ENCODE peak calls at places on chromosomes 4 and X, in seven cellular contexts. Y, X, U, Z, C, J and I are unnamed samples. For H3K36me3, the result is how much of the 10 kb centered on the place peaks cover.

GRCh38 chr4:7298601-7299000 is 106.3 kb downstream of the SORCS2 start:
- DNase-seq in Z (no peak), Y (no peak), U (no peak), J (no peak), X (no peak), C (no peak), I (no peak)

GRCh38 chr4:2796261-2797187 is 3.6 kb downstream of the SH3BP2 start:
- DNase-seq in J (no peak), U (peak), Y (peak), C (peak), X (no peak), Z (no peak), I (peak)

GRCh38 chr4:171599628-171600027 is 213.6 kb upstream of the GALNTL6 start:
- DNase-seq in Y (no peak), U (no peak), J (no peak), Z (no peak), X (no peak), C (no peak), I (no peak)

GRCh38 chrX:68480969-68481368 is 17.9 kb upstream of the YIPF6 start:
- DNase-seq in Z (no peak), C (no peak), Y (no peak), X (no peak), J (no peak), U (no peak), I (no peak)

GRCh38 chr4:73729534-73730165 is 10.7 kb upstream of the CXCL8 start:
- DNase-seq in J (peak), X (peak), C (no peak), Y (peak), U (peak), Z (peak), I (no peak)

GRCh38 chrX:63408050-63408449 is 56.9 kb upstream of the SPIN4 start:
- DNase-seq in J (no peak), U (no peak), C (no peak), X (no peak), Y (no peak), Z (no peak), I (no peak)

GRCh38 chr4:85953651-85954018 is 406.2 kb downstream of the MAPK10 start:
- DNase-seq in C (no peak), Y (peak), X (no peak), U (no peak), Z (no peak), J (peak), I (no peak)

GRCh38 chrX:37383313-37383712 is 34.1 kb downstream of the PRRG1 start:
- DNase-seq in C (no peak), Z (no peak), U (no peak), J (no peak), Y (no peak), X (no peak), I (no peak)

GRCh38 chr4:123662827-123663226 is 266.2 kb downstream of the SPRY1 start:
- DNase-seq in Z (no peak), Y (no peak), U (no peak), X (no peak), J (no peak), C (no peak), I (no peak)

GRCh38 chrX:35809816-35810215 is 11.7 kb downstream of the MAGEB16 start:
- DNase-seq in J (no peak), Y (no peak), C (no peak), U (no peak), X (no peak), Z (no peak), I (no peak)

GRCh38 chrX:44651347-44651746 is 108.7 kb upstream of the FUNDC1 start:
- DNase-seq in Z (no peak), C (no peak), J (peak), Y (no peak), U (no peak), X (no peak), I (no peak)

GRCh38 chr4:10611673-10612072 is 72.9 kb downstream of the CLNK start:
- DNase-seq in Y (peak), C (no peak), X (no peak), Z (no peak), U (no peak), J (peak), I (no peak)

GRCh38 chrX:129488359-129488758 is 34.9 kb downstream of the SMARCA1 start:
- DNase-seq in X (no peak), C (no peak), J (no peak), U (no peak), Z (no peak), Y (no peak), I (no peak)

GRCh38 chrX:151370906-151371305 is 26.1 kb upstream of the VMA21 start:
- DNase-seq in Z (no peak), C (no peak), U (no peak), X (no peak), J (no peak), Y (peak), I (no peak)

GRCh38 chrX:51837926-51838325 is 55.5 kb upstream of the MAGED1 start:
- DNase-seq in C (no peak), U (no peak), Y (peak), J (peak), Z (no peak), X (no peak), I (no peak)

GRCh38 chrX:107704181-107704580 is 71.4 kb downstream of the TSC22D3 start:
- DNase-seq in Z (no peak), Y (no peak), C (no peak), U (no peak), X (no peak), J (no peak), I (no peak)

GRCh38 chr4:109433281-109434006 is at the start of gene SEC24B:
- DNase-seq in X (peak), C (peak), Z (peak), J (peak), U (peak), Y (peak), I (peak)

GRCh38 chrX:150503898-150504219 is 64.6 kb upstream of the MTM1 start:
- DNase-seq in J (no peak), X (no peak), C (no peak), Y (no peak), U (no peak), Z (peak), I (no peak)

GRCh38 chrX:120308959-120309872 is 2.0 kb downstream of the TMEM255A start:
- DNase-seq in U (peak), C (peak), Y (peak), Z (peak), J (peak), X (peak), I (peak)

GRCh38 chr4:77007358-77008230 is 58.0 kb downstream of the SEPTIN11 start:
- DNase-seq in Z (peak), Y (peak), X (no peak), U (no peak), C (peak), J (peak), I (peak)

GRCh38 chr4:38150766-38151165 is 190.6 kb downstream of the PTTG2 start:
- DNase-seq in Y (peak), U (no peak), Z (no peak), X (no peak), J (peak), C (no peak), I (no peak)

GRCh38 chr4:53545942-53546581 is 45.2 kb downstream of the LNX1 start:
- DNase-seq in Y (peak), C (no peak), J (no peak), U (no peak), Z (no peak), X (no peak), I (no peak)

GRCh38 chr4:158769175-158769831 is 477 bp downstream of the FNIP2 start:
- DNase-seq in X (peak), U (peak), Y (peak), C (peak), J (no peak), Z (peak), I (peak)

GRCh38 chr4:8515316-8516060 is 64.7 kb upstream of the GPR78 start:
- DNase-seq in Y (peak), U (no peak), C (no peak), X (no peak), Z (no peak), J (peak), I (no peak)

GRCh38 chrX:124338733-124339514 is 6.5 kb downstream of the TEX13D start:
- DNase-seq in U (no peak), C (peak), X (peak), Y (no peak), Z (no peak), J (no peak), I (peak)

GRCh38 chr4:133483600-133484246 is 334.6 kb downstream of the PCDH10 start:
- DNase-seq in U (no peak), X (no peak), Y (peak), Z (no peak), J (peak), C (no peak), I (no peak)

GRCh38 chr4:70703695-70704332 is 15.5 kb downstream of the UTP3 start:
- DNase-seq in Z (no peak), Y (peak), X (no peak), U (no peak), J (peak), C (no peak), I (no peak)

GRCh38 chrX:124555036-124555595 is 208.8 kb downstream of the SH2D1A start:
- DNase-seq in C (no peak), X (no peak), J (peak), Y (peak), U (no peak), Z (no peak), I (no peak)

GRCh38 chrX:49237060-49237459 is 1.8 kb downstream of the CCDC22 start:
- DNase-seq in U (no peak), C (no peak), J (no peak), Y (no peak), Z (no peak), X (no peak), I (no peak)

GRCh38 chr4:140237616-140238352 is 83.8 kb upstream of the MAML3 start:
- DNase-seq in J (peak), Y (peak), Z (peak), U (peak), C (no peak), X (no peak), I (no peak)

GRCh38 chr4:30716671-30717207 is 3.4 kb upstream of the PCDH7 start:
- DNase-seq in X (no peak), U (no peak), Y (peak), J (peak), C (no peak), Z (no peak), I (no peak)

GRCh38 chr4:18039113-18039512 is 17.6 kb upstream of the LCORL start:
- DNase-seq in X (no peak), U (no peak), C (no peak), Z (no peak), J (no peak), Y (no peak), I (no peak)

GRCh38 chrX:16788477-16788876 is 2.2 kb downstream of the TXLNG start:
- DNase-seq in X (no peak), Y (peak), Z (no peak), U (peak), C (no peak), J (peak), I (no peak)

GRCh38 chr4:77157859-77158486 is 966 bp downstream of the CCNG2 start:
- DNase-seq in J (peak), C (peak), X (peak), Y (peak), Z (peak), U (peak), I (peak)

GRCh38 chr4:112516401-112517066 is 554 bp upstream of the NEUROG2 start:
- DNase-seq in Z (no peak), J (no peak), Y (no peak), U (no peak), C (no peak), X (no peak), I (no peak)

GRCh38 chrX:46444011-46444410 is 101.2 kb downstream of the ZNF674 start:
- DNase-seq in U (no peak), C (no peak), Z (no peak), Y (peak), J (peak), X (no peak), I (no peak)

GRCh38 chr4:137069473-137069872 is 462.8 kb downstream of the PCDH18 start:
- DNase-seq in Z (no peak), X (no peak), Y (no peak), J (no peak), C (no peak), U (no peak), I (no peak)

DNA sequence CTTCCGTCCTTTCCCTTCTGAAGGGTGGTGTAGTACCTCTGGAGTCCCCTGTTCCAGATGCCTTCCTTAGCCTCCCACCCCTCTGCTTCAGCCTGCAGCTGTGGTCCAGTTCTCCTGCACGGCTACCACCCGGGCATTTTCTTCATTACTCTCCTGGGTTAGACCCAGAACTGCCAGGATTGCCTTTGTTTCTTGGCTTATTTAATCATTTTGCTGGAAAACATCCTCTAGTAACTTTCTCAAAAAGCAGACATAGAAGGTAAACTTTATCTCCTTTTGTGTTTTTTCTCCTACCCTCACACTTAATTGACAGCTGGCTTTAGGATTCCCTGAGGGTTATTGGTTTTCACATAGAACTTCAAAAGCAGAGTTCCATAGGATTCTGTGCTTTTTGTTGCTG is 20.2 kb downstream of the ANAPC4 start:
- DNase-seq in X (no peak), Z (no peak), U (no peak), Y (no peak), C (no peak), J (no peak), I (no peak)
- H3K36me3 ChIP-seq in X (half or more), Z (under half), U (half or more), Y (half or more), C (under half), J (under half), I (under half)

DNA sequence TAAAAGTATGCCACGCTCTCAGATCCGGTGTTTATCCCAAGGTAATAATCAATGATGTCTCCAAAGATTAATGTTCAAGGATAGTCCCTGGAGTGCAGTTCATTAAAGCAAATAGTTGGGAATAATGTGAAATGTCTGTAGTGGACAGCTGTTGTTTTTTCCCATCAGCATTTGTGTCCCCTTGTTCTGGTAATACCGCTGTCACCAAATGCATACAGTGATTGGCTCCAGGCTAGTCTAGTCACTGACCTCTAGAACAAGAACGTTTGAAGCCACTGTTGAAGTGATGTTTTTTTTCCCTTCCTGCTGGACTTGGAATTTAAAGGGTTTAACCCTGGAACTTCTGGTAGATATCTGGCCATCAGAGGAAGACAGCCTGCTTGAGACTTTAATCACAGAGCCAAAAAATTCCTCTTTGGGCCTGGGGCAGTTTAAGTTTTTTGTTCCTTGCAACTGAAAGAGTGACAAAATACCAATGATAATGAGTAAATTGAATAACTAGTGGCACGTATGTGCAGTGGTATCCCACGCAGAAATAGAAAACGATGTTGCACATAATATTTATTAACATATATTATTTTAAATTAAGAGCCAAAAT is 30.6 kb downstream of the HSD17B11 start:
- DNase-seq in J (no peak), Z (no peak), C (no peak), U (no peak), X (no peak), Y (no peak), I (no peak)
- H3K36me3 ChIP-seq in J (under half), Z (under half), C (under half), U (under half), X (under half), Y (under half), I (under half)

GRCh38 chr4:98879515-98879914 is 49.4 kb downstream of the EIF4E start:
- DNase-seq in Y (no peak), C (no peak), Z (no peak), X (no peak), J (no peak), U (no peak), I (no peak)
- H3K36me3 ChIP-seq in Y (under half), C (under half), Z (under half), X (under half), J (under half), U (under half), I (under half)

DNA sequence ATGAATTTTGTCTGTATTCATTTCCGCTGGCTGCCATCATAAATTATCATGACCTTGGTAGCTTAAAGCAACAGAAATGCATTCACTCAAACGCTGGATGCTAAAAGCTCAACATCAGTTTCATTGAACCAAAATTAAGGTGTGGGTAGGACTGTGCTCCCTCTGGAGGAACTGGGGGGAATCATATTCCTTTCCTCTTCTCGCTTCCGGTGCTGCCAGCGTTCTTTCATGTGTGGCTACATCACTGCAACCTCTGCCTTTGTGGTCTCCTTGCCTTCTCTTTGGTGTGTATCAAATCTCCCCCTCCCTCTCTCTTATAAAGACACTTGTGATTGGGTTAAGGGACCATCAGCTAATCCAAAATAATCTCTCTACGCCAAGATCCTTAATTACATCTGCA is 39.5 kb downstream of the NEIL3 start:
- DNase-seq in Z (no peak), U (no peak), Y (no peak), J (no peak), X (no peak), C (no peak), I (no peak)
- H3K36me3 ChIP-seq in Z (under half), U (under half), Y (under half), J (under half), X (under half), C (under half), I (under half)

GRCh38 chr4:48191758-48192157 is 57.7 kb upstream of the TXK start:
- DNase-seq in Y (no peak), Z (no peak), U (no peak), C (no peak), J (no peak), X (no peak), I (no peak)
- H3K36me3 ChIP-seq in Y (under half), Z (under half), U (under half), C (under half), J (under half), X (under half), I (under half)

DNA sequence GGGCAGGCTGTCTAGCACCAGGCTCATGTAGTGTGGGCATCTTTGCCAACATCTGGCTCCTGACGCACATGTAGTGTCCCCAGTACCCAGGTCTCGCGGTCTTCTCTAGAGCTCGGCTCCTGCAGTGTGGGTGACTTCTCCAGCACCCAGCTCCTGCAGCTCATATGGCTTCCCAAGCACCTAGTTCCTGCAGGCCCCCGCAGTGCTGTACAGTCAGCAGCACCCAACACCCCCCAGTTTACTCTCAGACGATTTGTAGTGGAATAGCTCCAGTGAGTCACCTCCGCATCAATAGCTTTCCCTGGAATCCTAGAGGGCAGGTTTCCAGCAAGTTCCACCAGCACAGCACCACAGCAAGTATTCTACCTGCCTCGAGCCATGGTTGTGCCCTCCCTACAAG is 30.9 kb downstream of the ZNF41 start:
- DNase-seq in X (no peak), C (no peak), Z (no peak), U (no peak), Y (no peak), J (no peak), I (no peak)
- H3K36me3 ChIP-seq in X (half or more), C (under half), Z (under half), U (under half), Y (under half), J (under half), I (under half)

GRCh38 chr4:732911-733630 is 27.4 kb downstream of the PCGF3 start:
- DNase-seq in U (no peak), Y (no peak), X (no peak), C (no peak), J (no peak), Z (no peak), I (no peak)

GRCh38 chr4:733631-733980 is 28.0 kb downstream of the PCGF3 start:
- DNase-seq in C (no peak), U (no peak), Z (no peak), X (no peak), Y (no peak), J (no peak), I (no peak)

GRCh38 chr4:735583-735982 is 30.0 kb downstream of the PCGF3 start:
- DNase-seq in J (no peak), C (no peak), Y (no peak), U (no peak), Z (no peak), X (no peak), I (no peak)

GRCh38 chr4:734075-734474 is 28.4 kb downstream of the PCGF3 start:
- DNase-seq in Y (no peak), U (no peak), J (no peak), Z (no peak), C (no peak), X (no peak), I (no peak)

DNA sequence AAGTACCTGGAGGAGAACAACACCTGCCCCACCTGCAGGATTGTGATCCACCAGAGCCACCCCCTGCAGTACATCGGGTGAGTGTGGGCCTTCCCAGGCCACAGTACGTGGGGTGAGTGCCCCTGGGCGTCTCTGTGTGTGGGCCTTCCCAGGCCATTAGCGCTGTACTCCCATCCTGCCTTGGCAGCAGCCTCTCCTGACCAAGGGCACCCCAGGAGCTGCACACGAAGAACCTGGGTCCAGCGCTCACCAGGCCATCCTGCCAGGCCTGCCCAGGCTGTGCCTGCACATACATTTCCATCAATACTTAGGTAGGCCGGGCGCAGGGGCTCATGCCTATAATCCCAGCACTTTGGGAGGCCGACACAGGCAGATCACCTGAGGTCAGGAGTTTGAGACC is 29.3 kb downstream of the PCGF3 start:
- DNase-seq in J (no peak), Z (no peak), C (no peak), Y (no peak), X (no peak), U (no peak), I (no peak)
- H3K36me3 ChIP-seq in J (under half), Z (under half), C (under half), Y (under half), X (half or more), U (half or more), I (under half)

GRCh38 chr4:64960516-64960915 is 551.3 kb upstream of the TECRL start:
- DNase-seq in C (no peak), Z (no peak), U (no peak), J (no peak), Y (no peak), X (no peak), I (no peak)
- H3K36me3 ChIP-seq in C (under half), Z (under half), U (under half), J (under half), Y (under half), X (under half), I (under half)

GRCh38 chr4:145842224-145842887 is 96.3 kb downstream of the ZNF827 start:
- DNase-seq in U (no peak), Z (no peak), C (no peak), J (peak), X (no peak), Y (no peak), I (no peak)
- H3K36me3 ChIP-seq in U (under half), Z (under half), C (under half), J (under half), X (under half), Y (under half), I (under half)